ENCODE peak calls at places on chromosomes 3 and 15, in four cellular contexts. T, X, M and H are unnamed samples.

GRCh38 chr15:93217343-93217742 is 128.3 kb upstream of the RGMA start:
- DNase-seq in T (no peak), X (no peak), M (no peak), H (no peak)

GRCh38 chr3:99846472-99846871 is 28.8 kb downstream of the CMSS1 start:
- DNase-seq in T (peak), X (no peak), M (no peak), H (peak)

GRCh38 chr3:29746163-29746562 is 465.3 kb downstream of the RBMS3 start:
- DNase-seq in T (no peak), X (no peak), M (no peak), H (peak)

GRCh38 chr3:63857311-63857710 is 6.3 kb downstream of the THOC7 start:
- DNase-seq in T (no peak), X (no peak), M (no peak), H (peak)

GRCh38 chr15:47795864-47796263 is 78.6 kb downstream of the SEMA6D start:
- DNase-seq in T (no peak), X (no peak), M (no peak), H (peak)

GRCh38 chr3:111392911-111393351 is 149.1 kb upstream of the CD96 start:
- DNase-seq in T (peak), X (peak), M (no peak), H (peak)

GRCh38 chr15:35697549-35698299 is 151.8 kb upstream of the DPH6 start:
- DNase-seq in T (peak), X (no peak), M (no peak), H (peak)

GRCh38 chr3:197540961-197541377 is 14.8 kb downstream of the BDH1 start:
- DNase-seq in T (peak), X (no peak), M (no peak), H (peak)

GRCh38 chr15:52464478-52464877 is 64.2 kb downstream of the MYO5A start:
- DNase-seq in T (no peak), X (no peak), M (no peak), H (no peak)

GRCh38 chr3:6736781-6737180 is 124.1 kb upstream of the GRM7 start:
- DNase-seq in T (no peak), X (no peak), M (no peak), H (no peak)

GRCh38 chr3:129358177-129359101 is 70.0 kb downstream of the EFCAB12 start:
- DNase-seq in T (no peak), X (no peak), M (no peak), H (peak)

GRCh38 chr15:36914466-36914865 is 185.9 kb downstream of the MEIS2 start:
- DNase-seq in T (no peak), X (no peak), M (no peak), H (no peak)

GRCh38 chr3:13346481-13347389 is 73.4 kb downstream of the NUP210 start:
- DNase-seq in T (no peak), X (peak), M (no peak), H (peak)